ENCODE peak calls at places on chromosomes 6 and 20, in five cellular contexts. V is Peyer's patch, H is NCI-H446, C is ascending aorta, D is coronary artery. S is an unnamed sample.
A peak's percentile ranks its signal among the peaks of the same experiment; 100 is the strongest.

GRCh38 chr6:110664933-110665332 is 150.3 kb downstream of the CDK19 start:
- DNase-seq in V (no peak), H (no peak), C (no peak), D (no peak), S (no peak)

GRCh38 chr20:32017711-32018251 is 7.5 kb downstream of the CCM2L start:
- DNase-seq in V (peak; percentile 60), H (no peak), C (no peak), D (no peak), S (peak; percentile 63)

GRCh38 chr6:2959909-2960719 is 11.3 kb downstream of the SERPINB6 start:
- DNase-seq in V (no peak), H (no peak), C (no peak), D (no peak), S (no peak)

GRCh38 chr6:15914553-15914952 is 214.3 kb upstream of the MYLIP start:
- DNase-seq in V (no peak), H (no peak), C (no peak), D (no peak), S (no peak)

GRCh38 chr6:41371992-41372525 is 36.7 kb downstream of the NCR2 start:
- DNase-seq in V (no peak), H (no peak), C (no peak), D (no peak), S (no peak)

GRCh38 chr6:52516943-52517342 is 59.9 kb downstream of the TRAM2 start:
- DNase-seq in V (no peak), H (no peak), C (no peak), D (no peak), S (no peak)

GRCh38 chr6:13259393-13259792 is 68.9 kb downstream of the TBC1D7 start:
- DNase-seq in V (no peak), H (no peak), C (no peak), D (no peak), S (no peak)

GRCh38 chr6:106749611-106750010 is 120.2 kb downstream of the QRSL1 start:
- DNase-seq in V (no peak), H (no peak), C (no peak), D (no peak), S (no peak)

GRCh38 chr20:58470336-58470978 is 44.7 kb downstream of the APCDD1L start:
- DNase-seq in V (no peak), H (no peak), C (no peak), D (no peak), S (no peak)

GRCh38 chr6:169409742-169410312 is 156.2 kb upstream of the THBS2 start:
- DNase-seq in V (no peak), H (no peak), C (no peak), D (no peak), S (no peak)

GRCh38 chr20:38805502-38805957 is at the start of gene PPP1R16B:
- DNase-seq in V (peak; percentile 88), H (peak; percentile 58), C (no peak), D (no peak), S (peak; percentile 38)

GRCh38 chr20:53448426-53448825 is 145.2 kb downstream of the ZNF217 start:
- DNase-seq in V (no peak), H (no peak), C (no peak), D (no peak), S (no peak)

GRCh38 chr6:14459315-14459714 is 341.7 kb downstream of the CD83 start:
- DNase-seq in V (no peak), H (peak; percentile 38), C (no peak), D (no peak), S (no peak)

GRCh38 chr6:167998206-167998605 is 735 bp downstream of the KIF25 start:
- DNase-seq in V (no peak), H (no peak), C (no peak), D (peak; percentile 29), S (no peak)

S was measured in colonic mucosa.